ENCODE peak calls at places on chromosomes 16 and 17, in six cellular contexts. Q is NCI-H460, W is amygdala, P is pancreas, V is D341Med, R is AG10803. L is an unnamed sample.

GRCh38 chr17:61065263-61065773 is 334.3 kb upstream of the TBX2 start:
- DNase-seq in V (no peak), P (no peak), Q (peak; percentile 6), W (no peak), R (peak; percentile 43), L (no peak)

GRCh38 chr17:76410328-76410965 is 26.0 kb downstream of the SPHK1 start:
- DNase-seq in W (no peak), V (no peak), P (no peak), R (no peak), Q (no peak), L (no peak)

GRCh38 chr17:50028207-50029120 is 27.4 kb upstream of the ITGA3 start:
- DNase-seq in R (peak; percentile 82), W (no peak), V (peak; percentile 42), Q (no peak), P (no peak), L (no peak)

GRCh38 chr17:52383493-52384100 is 225.1 kb upstream of the CA10 start:
- DNase-seq in P (peak; percentile 53), W (no peak), Q (peak; percentile 20), R (no peak), V (peak; percentile 79), L (peak; percentile 56)

GRCh38 chr17:58279016-58279671 is 1.6 kb downstream of the MPO start:
- DNase-seq in R (peak; percentile 16), Q (no peak), W (no peak), P (no peak), V (peak; percentile 49), L (peak; percentile 4)

GRCh38 chr17:12047977-12048376 is 27.3 kb downstream of the MAP2K4 start:
- DNase-seq in W (no peak), R (no peak), P (no peak), Q (no peak), V (no peak), L (no peak)

GRCh38 chr17:34998205-34998604 is 17.9 kb downstream of the LIG3 start:
- DNase-seq in Q (peak; percentile 69), R (peak; percentile 63), P (peak; percentile 50), V (peak; percentile 96), W (no peak), L (peak; percentile 40)

GRCh38 chr16:57795431-57795878 is 6.8 kb downstream of the KIFC3 start:
- DNase-seq in V (peak; percentile 79), P (peak; percentile 71), W (no peak), R (peak; percentile 66), Q (peak; percentile 70), L (peak; percentile 68)

GRCh38 chr16:574021-574760 is 4.4 kb downstream of the PIGQ start:
- DNase-seq in P (no peak), V (no peak), W (no peak), R (no peak), Q (no peak), L (no peak)

GRCh38 chr16:123971-124370 is 14.5 kb downstream of the NPRL3 start:
- DNase-seq in R (no peak), V (no peak), P (no peak), W (no peak), Q (no peak), L (no peak)

GRCh38 chr16:30458561-30459394 is 13.1 kb upstream of the SEPHS2 start:
- DNase-seq in W (no peak), P (no peak), V (no peak), Q (no peak), R (no peak), L (no peak)

GRCh38 chr17:82236142-82236971 is 7.5 kb downstream of the SLC16A3 start:
- DNase-seq in Q (peak; percentile 69), R (no peak), V (peak; percentile 95), W (no peak), P (peak; percentile 63), L (peak; percentile 79)